ENCODE peak calls at places on chromosome 20, in six cellular contexts. Z, U, W, F, J and G are unnamed samples.

GRCh38 chr20:61979090-61979489 is 86.6 kb downstream of the TAF4 start:
- DNase-seq in U (no peak), F (no peak), J (no peak), W (no peak), Z (no peak), G (no peak)

GRCh38 chr20:8809107-8809953 is 259.6 kb upstream of the PLCB4 start:
- DNase-seq in U (no peak), F (no peak), W (no peak), Z (no peak), J (no peak), G (no peak)

GRCh38 chr20:61385731-61386130 is 133.7 kb downstream of the CDH4 start:
- DNase-seq in W (no peak), J (no peak), F (no peak), Z (no peak), U (no peak), G (no peak)

GRCh38 chr20:38004416-38004815 is 28.8 kb downstream of the TTI1 start:
- DNase-seq in U (no peak), J (no peak), W (no peak), Z (no peak), F (no peak), G (no peak)

GRCh38 chr20:24658920-24659660 is 189.7 kb downstream of the SYNDIG1 start:
- DNase-seq in U (no peak), F (no peak), J (no peak), Z (no peak), W (no peak), G (no peak)

GRCh38 chr20:32343438-32343837 is 14.7 kb upstream of the ASXL1 start:
- DNase-seq in F (peak), W (no peak), U (no peak), J (no peak), Z (no peak), G (no peak)

GRCh38 chr20:63738687-63739128 is 868 bp upstream of the SLC2A4RG start:
- DNase-seq in Z (peak), F (peak), J (no peak), W (peak), U (no peak), G (peak)

GRCh38 chr20:2521369-2522305 is 12.9 kb upstream of the ZNF343 start:
- DNase-seq in U (peak), F (peak), Z (no peak), W (no peak), J (no peak), G (no peak)

GRCh38 chr20:7695622-7696021 is 244.6 kb downstream of the HAO1 start:
- DNase-seq in Z (no peak), W (no peak), F (peak), U (no peak), J (no peak), G (no peak)

GRCh38 chr20:44496976-44497375 is 21.3 kb downstream of the TTPAL start:
- DNase-seq in W (no peak), F (peak), U (peak), Z (no peak), J (no peak), G (no peak)

GRCh38 chr20:10715035-10715434 is 41.2 kb upstream of the JAG1 start:
- DNase-seq in F (peak), J (no peak), Z (no peak), U (no peak), W (no peak), G (no peak)

GRCh38 chr20:6501061-6501460 is 266.4 kb upstream of the BMP2 start:
- DNase-seq in W (no peak), U (no peak), J (no peak), Z (no peak), F (peak), G (no peak)

GRCh38 chr20:22575087-22575721 is 9.2 kb downstream of the FOXA2 start:
- DNase-seq in W (no peak), J (no peak), U (no peak), F (no peak), Z (no peak), G (no peak)

GRCh38 chr20:58094160-58094559 is 134.3 kb downstream of the ANKRD60 start:
- DNase-seq in U (no peak), W (no peak), F (no peak), J (no peak), Z (no peak), G (no peak)

GRCh38 chr20:16612708-16613107 is 39.5 kb upstream of the KIF16B start:
- DNase-seq in W (no peak), F (no peak), U (no peak), Z (no peak), J (no peak), G (no peak)

GRCh38 chr20:33431797-33432381 is 11.7 kb downstream of the SNTA1 start:
- DNase-seq in F (no peak), U (no peak), Z (no peak), J (no peak), W (no peak), G (no peak)

GRCh38 chr20:34575271-34575670 is 16.8 kb downstream of the MAP1LC3A start:
- DNase-seq in J (no peak), Z (no peak), F (no peak), W (no peak), U (no peak), G (no peak)

GRCh38 chr20:57092112-57092899 is 174.1 kb downstream of the BMP7 start:
- DNase-seq in W (peak), Z (peak), U (peak), J (peak), F (peak), G (peak)

GRCh38 chr20:24669701-24670100 is 200.3 kb downstream of the SYNDIG1 start:
- DNase-seq in W (no peak), Z (no peak), U (no peak), J (no peak), F (no peak), G (no peak)

GRCh38 chr20:2984028-2984501 is 59.4 kb upstream of the GNRH2 start:
- DNase-seq in J (no peak), F (no peak), W (no peak), U (no peak), Z (no peak), G (no peak)

GRCh38 chr20:58891686-58892125 is 39.2 kb downstream of the GNAS start:
- DNase-seq in Z (peak), F (no peak), J (no peak), W (no peak), U (no peak), G (no peak)

GRCh38 chr20:31840906-31841816 is 4.2 kb downstream of the FOXS1 start:
- DNase-seq in Z (no peak), W (no peak), U (no peak), F (no peak), J (no peak), G (no peak)

GRCh38 chr20:227439-228105 is 514 bp downstream of the DEFB129 start:
- DNase-seq in Z (no peak), J (no peak), F (no peak), W (no peak), U (no peak), G (no peak)

GRCh38 chr20:62009322-62009721 is 56.4 kb downstream of the TAF4 start:
- DNase-seq in Z (no peak), W (no peak), J (no peak), F (no peak), U (no peak), G (no peak)

GRCh38 chr20:26163890-26164289 is 467.2 kb upstream of the ZNF337 start:
- DNase-seq in U (no peak), Z (no peak), J (no peak), W (no peak), F (peak), G (no peak)

GRCh38 chr20:4170621-4171537 is 155.5 kb upstream of the RNF24 start:
- DNase-seq in U (no peak), F (peak), W (no peak), Z (no peak), J (no peak), G (peak)

GRCh38 chr20:3797592-3798404 is 1.7 kb downstream of the CDC25B start:
- DNase-seq in F (no peak), W (peak), Z (peak), J (no peak), U (no peak), G (no peak)

GRCh38 chr20:24778585-24779031 is 170.5 kb upstream of the CST7 start:
- DNase-seq in U (no peak), Z (no peak), J (no peak), F (no peak), W (no peak), G (no peak)

GRCh38 chr20:46040902-46041535 is 12.0 kb downstream of the SLC12A5 start:
- DNase-seq in F (peak), U (no peak), J (no peak), W (peak), Z (no peak), G (no peak)

GRCh38 chr20:60507087-60507684 is 549.0 kb downstream of the CDH26 start:
- DNase-seq in J (no peak), U (no peak), F (no peak), W (no peak), Z (no peak), G (no peak)

GRCh38 chr20:58405504-58406291 is 16.7 kb downstream of the VAPB start:
- DNase-seq in J (no peak), F (no peak), Z (no peak), U (no peak), W (no peak), G (no peak)

GRCh38 chr20:22333885-22334545 is 250.4 kb downstream of the FOXA2 start:
- DNase-seq in U (peak), F (peak), J (no peak), W (peak), Z (peak), G (peak)

GRCh38 chr20:43102394-43102793 is 87.3 kb downstream of the PTPRT start:
- DNase-seq in F (no peak), W (no peak), J (no peak), U (no peak), Z (no peak), G (no peak)

GRCh38 chr20:11920083-11920482 is 2.4 kb downstream of the BTBD3 start:
- DNase-seq in U (no peak), Z (no peak), W (no peak), F (no peak), J (no peak), G (no peak)

GRCh38 chr20:2246081-2246491 is 49.7 kb upstream of the TGM3 start:
- DNase-seq in F (no peak), U (no peak), Z (no peak), J (no peak), W (no peak), G (no peak)

GRCh38 chr20:3461191-3461874 is 9.5 kb upstream of the ATRN start:
- DNase-seq in U (no peak), J (no peak), Z (no peak), W (no peak), F (peak), G (no peak)

GRCh38 chr20:39855056-39855455 is 834.0 kb downstream of the MAFB start:
- DNase-seq in U (no peak), W (no peak), Z (no peak), F (no peak), J (no peak), G (no peak)

GRCh38 chr20:42775037-42775436 is 414.7 kb downstream of the PTPRT start:
- DNase-seq in U (no peak), J (no peak), W (no peak), Z (no peak), F (no peak), G (no peak)

GRCh38 chr20:48282591-48283228 is 497.4 kb upstream of the SULF2 start:
- DNase-seq in Z (no peak), J (no peak), U (no peak), W (no peak), F (no peak), G (no peak)